ENCODE peak calls at places on chromosomes 13 and 19, in seven cellular contexts. C, X, I, B, U, V and Z are unnamed samples.

GRCh38 chr19:4969772-4970531 is 1.0 kb downstream of the KDM4B start:
- DNase-seq in I (no peak), C (peak; percentile 27), B (no peak), X (peak; percentile 25), V (no peak), U (no peak), Z (no peak)

GRCh38 chr13:73702419-73703071 is 431.7 kb downstream of the KLF12 start:
- DNase-seq in U (peak; percentile 3), V (no peak), C (peak; percentile 64), X (no peak), I (no peak), B (peak; percentile 33), Z (no peak)

GRCh38 chr19:6604906-6605305 is 14.0 kb upstream of the CD70 start:
- DNase-seq in V (no peak), U (no peak), B (no peak), I (no peak), C (no peak), X (no peak), Z (no peak)

GRCh38 chr19:51439021-51439465 is 19.2 kb downstream of the SIGLEC8 start:
- DNase-seq in X (no peak), V (no peak), B (peak; percentile 15), C (peak; percentile 18), I (no peak), U (no peak), Z (no peak)

GRCh38 chr13:74796126-74796643 is 662.0 kb upstream of the KLF12 start:
- DNase-seq in U (no peak), B (no peak), C (no peak), X (no peak), V (no peak), I (no peak), Z (no peak)

GRCh38 chr13:73607489-73608156 is 526.6 kb downstream of the KLF12 start:
- DNase-seq in I (no peak), U (no peak), X (no peak), V (no peak), C (no peak), B (no peak), Z (no peak)

GRCh38 chr19:43353606-43354304 is at the start of gene CD177:
- DNase-seq in C (no peak), I (no peak), U (no peak), B (no peak), X (no peak), V (no peak), Z (no peak)

GRCh38 chr19:6772028-6772865 is at the start of gene VAV1:
- DNase-seq in U (peak; percentile 73), X (no peak), V (peak; percentile 11), I (no peak), C (no peak), B (peak; percentile 81), Z (no peak)

GRCh38 chr13:40668335-40668734 is 1.9 kb upstream of the FOXO1 start:
- DNase-seq in C (no peak), V (no peak), I (no peak), X (peak; percentile 36), B (peak; percentile 48), U (peak; percentile 5), Z (no peak)

GRCh38 chr13:22387899-22388298 is 717.0 kb downstream of the FGF9 start:
- DNase-seq in B (no peak), I (no peak), U (no peak), C (no peak), X (no peak), V (no peak), Z (no peak)

GRCh38 chr13:21175656-21176194 is 627 bp downstream of the SKA3 start:
- DNase-seq in X (peak; percentile 2), V (no peak), C (no peak), I (no peak), B (no peak), U (no peak), Z (peak; percentile 39)

GRCh38 chr13:50893211-50893852 is 16.3 kb upstream of the RNASEH2B start:
- DNase-seq in I (no peak), X (no peak), V (no peak), U (no peak), C (no peak), B (no peak), Z (peak; percentile 41)

GRCh38 chr13:101552286-101552685 is 99.8 kb downstream of the ITGBL1 start:
- DNase-seq in V (no peak), I (no peak), U (no peak), X (no peak), B (no peak), C (no peak), Z (peak; percentile 28)

GRCh38 chr19:8423821-8424223 is 10.7 kb downstream of the MARCHF2 start:
- DNase-seq in U (no peak), B (no peak), V (peak; percentile 18), I (no peak), C (peak; percentile 93), X (peak; percentile 99), Z (peak; percentile 98)

GRCh38 chr19:455851-456546 is 4.8 kb downstream of the SHC2 start:
- DNase-seq in I (no peak), C (no peak), B (no peak), X (no peak), V (no peak), U (no peak), Z (no peak)

GRCh38 chr19:5826531-5827341 is 12.8 kb downstream of the FUT6 start:
- DNase-seq in V (no peak), B (peak; percentile 42), X (no peak), U (no peak), C (no peak), I (peak; percentile 51), Z (peak; percentile 44)

GRCh38 chr13:105991622-105992254 is 543.7 kb downstream of the EFNB2 start:
- DNase-seq in V (peak; percentile 51), I (no peak), B (no peak), U (no peak), C (peak; percentile 100), X (peak; percentile 55), Z (peak; percentile 87)

GRCh38 chr19:2678043-2678671 is 24.3 kb downstream of the GNG7 start:
- DNase-seq in B (no peak), V (no peak), I (no peak), X (no peak), C (no peak), U (no peak), Z (no peak)

GRCh38 chr19:2578391-2578826 is 102.5 kb downstream of the GADD45B start:
- DNase-seq in C (peak; percentile 24), U (no peak), B (no peak), V (no peak), I (no peak), X (peak; percentile 19), Z (peak; percentile 52)

GRCh38 chr19:38284422-38284821 is 19.6 kb upstream of the C19orf33 start:
- DNase-seq in C (no peak), B (no peak), V (no peak), X (no peak), U (no peak), I (no peak), Z (no peak)

GRCh38 chr19:38780443-38780842 is 7.1 kb upstream of the LGALS7 start:
- DNase-seq in U (no peak), B (no peak), C (no peak), X (no peak), I (no peak), V (no peak), Z (no peak)

GRCh38 chr19:34639491-34640085 is 37.4 kb downstream of the SCGB2B2 start:
- DNase-seq in X (peak; percentile 58), B (peak; percentile 42), C (peak; percentile 35), V (peak; percentile 87), U (peak; percentile 60), I (peak; percentile 18), Z (peak; percentile 28)

GRCh38 chr13:98216135-98216565 is 39.1 kb upstream of the RNF113B start:
- DNase-seq in V (no peak), I (peak; percentile 27), X (peak; percentile 89), U (no peak), C (peak; percentile 19), B (no peak), Z (peak; percentile 92)

GRCh38 chr19:16377521-16377920 is 52.9 kb downstream of the KLF2 start:
- DNase-seq in I (no peak), U (no peak), V (no peak), B (no peak), C (no peak), X (no peak), Z (no peak)

GRCh38 chr13:106630162-106630561 is 62.2 kb upstream of the ARGLU1 start:
- DNase-seq in I (no peak), C (no peak), V (no peak), B (no peak), X (no peak), U (no peak), Z (no peak)

GRCh38 chr19:16441661-16442071 is 30.1 kb downstream of the EPS15L1 start:
- DNase-seq in X (no peak), U (no peak), I (peak; percentile 21), V (no peak), B (peak; percentile 35), C (no peak), Z (no peak)

GRCh38 chr19:2038284-2039081 is 12.6 kb downstream of the MKNK2 start:
- DNase-seq in B (no peak), C (no peak), X (no peak), U (no peak), V (no peak), I (no peak), Z (no peak)

GRCh38 chr19:49058592-49058991 is 1.0 kb upstream of the CGB7 start:
- DNase-seq in B (peak; percentile 46), V (no peak), C (peak; percentile 20), X (no peak), U (no peak), I (no peak), Z (peak; percentile 48)

GRCh38 chr13:36244990-36245389 is 30.6 kb upstream of the SOHLH2 start:
- DNase-seq in C (no peak), I (no peak), X (no peak), U (no peak), V (no peak), B (no peak), Z (no peak)

GRCh38 chr19:5308471-5309437 is 31.9 kb downstream of the PTPRS start:
- DNase-seq in U (no peak), C (peak; percentile 87), V (peak; percentile 79), B (no peak), I (no peak), X (peak; percentile 82), Z (no peak)